ENCODE peak calls at places on chromosomes 11 and 22, in four cellular contexts. P, L, N and Z are unnamed samples.

GRCh38 chr11:78832226-78832947 is 257.7 kb upstream of the NARS2 start:
- DNase-seq in L (no peak), N (no peak), P (no peak), Z (no peak)

GRCh38 chr22:36337365-36338130 is 50.2 kb downstream of the MYH9 start:
- DNase-seq in L (no peak), P (no peak), N (no peak), Z (no peak)

GRCh38 chr11:35943761-35944502 is at the start of gene LDLRAD3:
- DNase-seq in P (peak), L (peak), N (peak), Z (peak)

GRCh38 chr11:104442320-104442719 is 278.4 kb upstream of the PDGFD start:
- DNase-seq in P (no peak), L (no peak), N (no peak), Z (no peak)

GRCh38 chr11:67251841-67252240 is 14.4 kb upstream of the GRK2 start:
- DNase-seq in L (no peak), P (no peak), N (no peak), Z (no peak)

GRCh38 chr11:11347583-11347982 is 5.5 kb downstream of the CSNK2A3 start:
- DNase-seq in L (no peak), P (peak), N (no peak), Z (no peak)

GRCh38 chr22:17822087-17822486 is 47.8 kb upstream of the BID start:
- DNase-seq in N (no peak), L (no peak), P (no peak), Z (no peak)

GRCh38 chr11:106021181-106021966 is 666 bp downstream of the MSANTD4 start:
- DNase-seq in L (no peak), N (peak), P (no peak), Z (peak)

GRCh38 chr22:30865656-30866055 is 102.9 kb downstream of the MORC2 start:
- DNase-seq in P (no peak), L (no peak), N (no peak), Z (no peak)

GRCh38 chr11:11253995-11254394 is 99.1 kb downstream of the CSNK2A3 start:
- DNase-seq in L (no peak), N (no peak), P (no peak), Z (no peak)

GRCh38 chr11:112223754-112224532 is 2.3 kb upstream of the PTS start:
- DNase-seq in L (no peak), P (no peak), N (no peak), Z (no peak)

GRCh38 chr11:2209370-2209801 is 37.8 kb upstream of the TH start:
- DNase-seq in N (no peak), P (peak), L (no peak), Z (no peak)

GRCh38 chr11:85123752-85124231 is 503.4 kb downstream of the DLG2 start:
- DNase-seq in P (no peak), L (no peak), N (no peak), Z (no peak)

GRCh38 chr11:104151404-104152204 is 12.3 kb downstream of the PDGFD start:
- DNase-seq in P (no peak), L (no peak), N (no peak), Z (peak)

GRCh38 chr11:6498121-6498520 is 1.0 kb downstream of the DNHD1 start:
- DNase-seq in P (no peak), L (no peak), N (no peak), Z (no peak)

GRCh38 chr11:123653997-123654565 is 343 bp downstream of the SCN3B start:
- DNase-seq in N (no peak), L (no peak), P (no peak), Z (no peak)

GRCh38 chr11:2101171-2101675 is 38.0 kb downstream of the IGF2 start:
- DNase-seq in N (no peak), L (no peak), P (no peak), Z (no peak)

GRCh38 chr11:368414-369335 is 624 bp upstream of the B4GALNT4 start:
- DNase-seq in P (peak), N (no peak), L (no peak), Z (no peak)

GRCh38 chr11:22430286-22430685 is 92.1 kb downstream of the SLC17A6 start:
- DNase-seq in P (no peak), N (no peak), L (no peak), Z (no peak)

GRCh38 chr11:32109138-32109537 is 18.3 kb downstream of the RCN1 start:
- DNase-seq in L (no peak), N (no peak), P (no peak), Z (peak)

GRCh38 chr11:24593332-24593731 is 96.5 kb downstream of the LUZP2 start:
- DNase-seq in L (no peak), P (no peak), N (no peak), Z (no peak)

GRCh38 chr11:33620423-33621120 is 80.1 kb downstream of the C11orf91 start:
- DNase-seq in N (no peak), L (no peak), P (no peak), Z (peak)

GRCh38 chr22:42270512-42271190 is at the start of gene TCF20:
- DNase-seq in L (no peak), P (peak), N (peak), Z (peak)